ENCODE peak calls at places on chromosomes 12 and 14, in four cellular contexts. J is GM23338, E is astrocyte of the cerebellum, C is MM.1S. I is an unnamed sample.

GRCh38 chr12:51838036-51838435 is 10.5 kb downstream of the FIGNL2 start:
- DNase-seq in J (no peak), E (no peak), C (no peak), I (no peak)

GRCh38 chr14:103126873-103127304 is 3.6 kb downstream of the TNFAIP2 start:
- DNase-seq in J (peak), E (no peak), C (no peak), I (no peak)

GRCh38 chr12:41287500-41287899 is 99.4 kb downstream of the PDZRN4 start:
- DNase-seq in J (no peak), E (no peak), C (peak), I (no peak)

GRCh38 chr14:82854851-82855250 is 1321.2 kb upstream of the SEL1L start:
- DNase-seq in J (no peak), E (no peak), C (no peak), I (no peak)

GRCh38 chr14:97706814-97707213 is 909.6 kb downstream of the VRK1 start:
- DNase-seq in J (no peak), E (no peak), C (no peak), I (no peak)

GRCh38 chr14:69615471-69616407 is 4.3 kb downstream of the SUSD6 start:
- DNase-seq in J (no peak), E (peak), C (peak), I (peak)

GRCh38 chr12:112409906-112410244 is 470 bp upstream of the RPL6 start:
- DNase-seq in J (no peak), E (no peak), C (no peak), I (no peak)

GRCh38 chr12:122845865-122846621 is 10.8 kb downstream of the HIP1R start:
- DNase-seq in J (no peak), E (no peak), C (no peak), I (no peak)

GRCh38 chr14:89748004-89748403 is 206.5 kb downstream of the EFCAB11 start:
- DNase-seq in J (no peak), E (no peak), C (no peak), I (no peak)

GRCh38 chr14:91834571-91834970 is 32.8 kb downstream of the TC2N start:
- DNase-seq in J (peak), E (no peak), C (no peak), I (no peak)

GRCh38 chr12:14369322-14369721 is 3.8 kb downstream of the ATF7IP start:
- DNase-seq in J (no peak), E (no peak), C (no peak), I (no peak)

GRCh38 chr12:109727746-109728726 is 14.4 kb downstream of the FAM222A start:
- DNase-seq in J (no peak), E (no peak), C (no peak), I (no peak)

GRCh38 chr12:15662983-15663659 is 126.1 kb downstream of the EPS8 start:
- DNase-seq in J (no peak), E (no peak), C (no peak), I (no peak)

DNA sequence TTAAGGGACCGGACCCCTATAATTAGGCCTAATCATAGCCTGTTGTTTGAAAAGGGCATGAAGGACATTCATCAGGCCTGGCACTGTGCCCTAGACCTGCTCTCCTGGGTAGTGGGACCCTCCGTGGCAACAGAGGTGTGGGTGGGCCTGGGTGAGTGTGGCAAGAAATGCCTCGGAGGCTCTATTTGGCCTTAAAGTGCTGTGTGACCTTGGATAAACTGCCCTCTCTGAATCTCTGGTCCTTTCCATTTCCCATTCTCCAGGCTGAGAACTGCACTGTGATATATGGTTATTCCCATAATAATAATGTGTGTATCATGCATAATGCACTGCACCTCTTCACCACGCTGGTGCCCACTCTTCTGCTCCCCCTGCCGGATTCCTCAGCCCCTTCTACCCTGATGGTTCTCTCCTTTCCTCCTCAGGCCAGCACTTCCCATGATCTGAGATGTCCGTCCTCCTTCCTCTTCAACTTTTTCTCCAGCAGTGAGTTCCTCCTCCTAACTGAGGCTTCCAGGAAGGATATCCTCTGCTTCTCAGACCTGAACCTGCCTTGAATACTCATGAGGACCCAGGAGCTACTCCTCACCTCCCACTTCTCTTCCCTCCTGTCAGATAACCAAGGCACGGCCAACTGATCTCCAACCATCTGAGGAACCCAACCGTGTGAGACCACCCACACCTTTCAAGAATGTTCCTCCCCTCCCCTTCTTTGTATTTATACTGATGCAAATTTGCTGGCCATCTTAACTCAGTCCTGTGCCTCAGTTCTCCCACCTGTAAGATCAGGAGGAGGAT is 111.0 kb upstream of the PZP start:
- DNase-seq in J (no peak), E (no peak), C (no peak), I (peak)
- TF ChIP-seq CTCF in J (peak), E (peak), C (peak), I (peak)

DNA sequence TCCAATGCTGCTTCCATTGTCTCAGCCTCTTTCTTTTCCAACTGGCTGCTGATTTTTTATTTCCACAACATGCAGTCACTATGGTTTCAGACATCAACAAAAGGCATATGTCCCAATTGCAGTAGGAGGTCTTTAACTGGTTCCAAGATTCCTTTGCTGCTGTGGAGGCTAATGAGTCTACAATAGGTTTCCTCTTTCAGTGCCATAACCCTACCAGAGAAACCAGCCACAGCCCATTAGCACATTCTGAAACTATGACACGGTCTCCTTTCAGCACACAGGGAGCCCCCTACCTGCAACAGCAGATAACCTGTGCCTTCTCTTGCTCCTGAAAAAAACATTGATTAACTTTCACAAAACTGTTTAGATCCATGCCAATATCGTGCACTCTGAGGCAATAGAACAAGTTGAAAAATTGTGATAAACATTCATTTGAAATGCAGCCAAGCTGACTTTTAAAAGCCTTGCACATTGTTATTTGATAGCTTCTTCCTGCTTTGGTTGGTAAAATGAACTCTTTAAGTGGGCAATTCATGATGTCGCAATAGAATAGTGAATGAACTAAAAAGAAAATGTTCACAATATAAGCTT is 32.4 kb downstream of the PLEKHG7 start:
- DNase-seq in J (peak), E (peak), C (no peak), I (peak)
- TF ChIP-seq CTCF in J (peak), E (peak), C (no peak), I (no peak)

GRCh38 chr14:80636071-80636470 is 305.5 kb downstream of the CEP128 start:
- DNase-seq in J (peak), E (no peak), C (no peak), I (no peak)
- TF ChIP-seq CTCF in J (peak), E (peak), C (no peak), I (no peak)

DNA sequence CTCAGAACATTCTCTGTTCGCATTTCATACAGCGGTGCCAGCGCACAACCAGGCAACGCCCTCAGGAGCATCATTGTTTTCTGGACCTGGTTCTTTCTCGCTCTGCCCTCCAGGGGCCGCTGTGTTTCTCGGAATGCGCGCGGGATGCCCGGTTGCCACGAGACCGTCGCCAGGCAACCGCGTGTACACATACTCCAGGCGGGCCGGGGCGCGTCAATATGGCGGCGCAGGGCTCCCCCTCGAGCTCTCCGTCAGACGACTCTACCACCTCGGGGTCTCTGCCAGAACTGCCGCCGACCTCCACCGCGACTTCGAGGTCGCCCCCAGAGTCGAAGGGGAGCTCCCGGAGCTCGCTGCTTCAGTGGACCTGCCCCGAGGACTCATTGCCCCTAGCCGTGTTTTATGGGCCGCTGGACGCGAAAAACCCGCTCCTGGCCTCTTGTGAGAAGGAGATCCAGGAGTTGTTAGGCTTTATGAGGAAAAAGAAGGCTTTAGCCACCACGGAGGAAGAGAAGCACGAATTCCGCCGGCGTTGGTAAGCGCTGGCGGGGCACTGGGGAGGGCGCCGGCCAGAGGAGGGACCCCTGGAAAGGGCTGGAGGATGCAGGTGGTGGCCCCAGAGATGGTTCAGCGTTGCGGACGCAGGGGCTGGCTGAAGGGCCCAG is at the start of gene CFAP54:
- DNase-seq in J (peak), E (peak), C (peak), I (peak)
- TF ChIP-seq CTCF in J (peak), E (peak), C (peak), I (peak)

GRCh38 chr12:55938826-55939501 is 8.0 kb downstream of the DGKA start:
- DNase-seq in J (no peak), E (no peak), C (no peak), I (no peak)
- TF ChIP-seq CTCF in J (no peak), E (no peak), C (no peak), I (no peak)

DNA sequence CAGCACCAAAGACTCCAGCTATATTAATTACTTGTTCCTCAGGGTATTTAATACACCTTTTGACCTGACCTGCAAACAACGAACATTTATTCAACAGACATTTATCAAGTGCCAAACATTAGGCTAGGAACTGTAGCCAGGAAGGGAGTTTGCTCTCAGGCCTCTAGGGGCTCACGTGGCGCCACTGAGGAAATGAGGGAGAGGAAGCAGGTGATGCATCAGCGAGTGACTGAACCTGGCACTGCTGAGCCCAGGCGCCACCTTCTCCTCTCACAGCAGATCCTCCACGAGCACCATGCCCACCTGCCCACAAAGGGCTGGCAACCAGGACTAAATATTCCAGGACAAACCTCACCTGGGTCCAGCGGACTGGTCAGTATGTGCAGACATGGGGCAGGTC is 50.2 kb downstream of the SETD3 start:
- DNase-seq in J (peak), E (no peak), C (no peak), I (no peak)
- TF ChIP-seq CTCF in J (peak), E (peak), C (no peak), I (peak)

DNA sequence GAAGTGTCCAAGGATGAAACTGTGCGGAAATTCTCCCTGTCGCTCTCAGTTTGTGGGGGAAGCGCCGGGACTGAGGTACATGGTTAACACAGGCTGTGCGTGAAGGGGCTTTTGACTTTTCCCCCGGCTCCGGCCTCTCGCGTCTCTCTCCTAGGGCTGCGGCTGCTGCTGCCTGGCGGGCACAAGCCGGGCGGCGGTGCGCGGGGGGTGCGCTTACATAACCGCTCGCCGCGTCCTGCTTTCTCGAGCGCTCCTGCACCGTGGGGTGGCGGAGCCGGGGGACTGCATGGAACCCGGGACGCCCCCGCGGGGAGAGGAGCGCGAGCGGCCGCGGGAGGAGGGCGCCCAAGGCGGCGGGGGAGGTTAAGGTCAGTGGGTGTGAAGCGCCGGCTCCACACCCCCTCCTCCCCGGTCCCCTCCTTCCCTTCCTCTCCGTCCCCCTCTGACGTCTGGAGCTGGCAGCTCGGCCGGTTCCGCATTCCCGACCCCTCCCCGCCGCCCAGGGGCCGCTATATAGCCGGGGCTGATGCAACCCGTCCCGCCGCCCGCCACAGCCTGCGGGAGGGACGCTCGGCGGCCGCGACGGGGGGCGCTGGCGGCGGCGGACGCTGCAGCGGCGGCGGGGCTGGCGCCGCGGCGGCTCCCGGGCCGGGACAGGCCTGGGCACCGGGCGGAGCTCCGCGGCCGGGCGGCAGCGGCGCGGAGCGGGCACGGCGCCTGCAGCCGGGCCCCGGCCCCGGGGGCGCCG is at the start of gene JDP2:
- DNase-seq in J (peak), E (peak), C (peak), I (peak)
- TF ChIP-seq CTCF in J (no peak), E (no peak), C (no peak), I (no peak)

GRCh38 chr14:80543211-80543610 is 331.9 kb upstream of the DIO2 start:
- DNase-seq in J (no peak), E (no peak), C (no peak), I (no peak)

GRCh38 chr14:80549141-80549540 is 337.8 kb upstream of the DIO2 start:
- DNase-seq in J (no peak), E (no peak), C (no peak), I (no peak)

GRCh38 chr14:80544366-80544765 is 333.1 kb upstream of the DIO2 start:
- DNase-seq in J (no peak), E (no peak), C (no peak), I (no peak)

GRCh38 chr14:80546056-80546854 is 335.0 kb upstream of the DIO2 start:
- DNase-seq in J (no peak), E (no peak), C (no peak), I (no peak)
- TF ChIP-seq CTCF in J (peak), E (no peak), C (no peak), I (no peak)